ENCODE peak calls at places on chromosomes 4 and X, in six cellular contexts. Y is endodermal cell, M is brain microvascular endothelial cell, W is body of pancreas, G is cardiac muscle cell, Z is AG09309. F is an unnamed sample.

GRCh38 chrX:9434151-9434550 is 30.7 kb upstream of the TBL1X start:
- DNase-seq in G (no peak), Y (no peak), Z (no peak), M (no peak), W (no peak), F (no peak)

GRCh38 chr4:158588285-158588684 is 66.6 kb downstream of the RXFP1 start:
- DNase-seq in G (no peak), Y (no peak), W (no peak), M (no peak), Z (no peak), F (no peak)

GRCh38 chrX:128975716-128976115 is 547.6 kb downstream of the SMARCA1 start:
- DNase-seq in G (peak), W (peak), Z (no peak), Y (peak), M (no peak), F (peak)

GRCh38 chr4:78703079-78703478 is 73.1 kb upstream of the BMP2K start:
- DNase-seq in Y (no peak), Z (no peak), M (no peak), G (no peak), W (no peak), F (no peak)

GRCh38 chrX:118862990-118863389 is 39.4 kb downstream of the ZCCHC12 start:
- DNase-seq in M (no peak), W (no peak), Z (no peak), Y (no peak), G (peak), F (no peak)

GRCh38 chr4:153916273-153916755 is 127.4 kb upstream of the SFRP2 start:
- DNase-seq in G (no peak), Y (no peak), M (no peak), Z (no peak), W (no peak), F (no peak)

GRCh38 chrX:18995216-18995615 is 11.3 kb upstream of the PHKA2 start:
- DNase-seq in Y (no peak), Z (no peak), W (no peak), M (peak), G (no peak), F (no peak)

GRCh38 chrX:41711021-41711667 is 12.8 kb upstream of the GPR82 start:
- DNase-seq in Y (no peak), W (no peak), G (no peak), Z (no peak), M (no peak), F (no peak)

GRCh38 chrX:129781134-129782014 is 1.6 kb downstream of the SASH3 start:
- DNase-seq in G (no peak), W (peak), M (no peak), Z (no peak), Y (peak), F (no peak)

GRCh38 chr4:88880501-88881226 is 176.3 kb downstream of the FAM13A start:
- DNase-seq in G (peak), Z (no peak), M (no peak), Y (no peak), W (no peak), F (no peak)

GRCh38 chr4:121885115-121885514 is 14.8 kb upstream of the BBS7 start:
- DNase-seq in G (no peak), Y (no peak), Z (no peak), W (no peak), M (no peak), F (no peak)

GRCh38 chr4:119139822-119140252 is 4.2 kb downstream of the MYOZ2 start:
- DNase-seq in Y (no peak), W (peak), G (no peak), Z (no peak), M (no peak), F (no peak)

GRCh38 chrX:49250066-49250465 is 14.4 kb downstream of the FOXP3 start:
- DNase-seq in G (no peak), W (no peak), Y (no peak), Z (no peak), M (no peak), F (no peak)

GRCh38 chr4:26273308-26273980 is 47.4 kb upstream of the RBPJ start:
- DNase-seq in M (no peak), G (no peak), Z (no peak), W (peak), Y (peak), F (no peak)

GRCh38 chr4:48175328-48175727 is 41.3 kb upstream of the TXK start:
- DNase-seq in G (peak), Y (peak), M (no peak), W (no peak), Z (no peak), F (no peak)

GRCh38 chr4:48138936-48139335 is 4.9 kb upstream of the TXK start:
- DNase-seq in G (no peak), M (no peak), Y (no peak), W (no peak), Z (no peak), F (no peak)

GRCh38 chrX:27381419-27381818 is 81.7 kb downstream of the PPP4R3C start:
- DNase-seq in Y (no peak), Z (no peak), G (no peak), W (no peak), M (no peak), F (no peak)

GRCh38 chr4:94235825-94236224 is 28.2 kb downstream of the SMARCAD1 start:
- DNase-seq in W (no peak), M (no peak), Z (no peak), Y (no peak), G (no peak), F (no peak)

DNA sequence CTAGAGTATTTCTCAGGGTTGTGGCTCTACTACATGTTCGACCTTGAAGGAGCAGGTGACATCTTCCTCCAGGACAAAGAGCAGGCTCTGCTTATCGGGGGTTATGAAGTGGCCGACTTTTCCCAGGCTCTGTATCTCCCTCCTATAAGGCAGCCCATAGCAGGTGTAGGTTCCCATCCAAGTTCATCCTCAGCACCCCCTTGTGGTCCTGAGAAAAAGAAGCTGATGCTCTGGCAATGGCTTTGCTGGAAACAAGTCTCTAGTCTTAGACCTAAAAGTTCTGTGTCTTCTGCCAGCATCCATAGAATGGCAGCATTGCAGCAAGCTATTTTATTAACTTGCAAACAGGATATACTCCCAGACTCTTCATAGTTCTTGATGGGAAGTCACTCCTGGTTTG is 836.6 kb upstream of the PRKX start:
- DNase-seq in Y (peak), M (no peak), W (no peak), G (peak), Z (no peak), F (no peak)
- TF ChIP-seq CTCF in Y (peak), M (no peak), W (no peak), G (no peak), Z (no peak), F (peak)

GRCh38 chr4:8473198-8473919 is 32.8 kb downstream of the TRMT44 start:
- DNase-seq in Y (no peak), W (no peak), Z (no peak), M (no peak), G (no peak), F (no peak)
- TF ChIP-seq CTCF in Y (no peak), W (no peak), Z (no peak), M (peak), G (peak), F (no peak)

GRCh38 chr4:105895609-105896460 is 564 bp downstream of the NPNT start:
- DNase-seq in M (no peak), W (peak), Z (no peak), G (peak), Y (peak), F (peak)
- TF ChIP-seq CTCF in M (peak), W (no peak), Z (no peak), G (no peak), Y (peak), F (no peak)

DNA sequence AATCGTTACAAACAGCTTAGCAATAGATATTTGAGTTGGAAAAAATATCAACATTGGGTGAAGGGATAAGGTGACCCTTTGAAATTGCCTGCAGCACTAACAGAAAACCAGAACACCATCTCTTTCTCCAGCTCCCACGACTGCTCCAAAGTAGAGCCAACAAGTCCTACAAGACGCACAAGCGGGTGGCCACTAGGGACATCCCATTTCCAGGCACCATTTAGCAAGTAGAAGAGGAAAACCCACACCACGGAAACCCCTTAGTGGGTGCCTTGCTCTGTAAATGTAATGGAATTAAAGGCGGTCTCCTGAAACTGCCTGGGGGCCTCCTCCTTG is 1.9 kb downstream of the ARHGAP6 start:
- DNase-seq in Z (no peak), W (no peak), M (no peak), G (peak), Y (peak), F (no peak)
- TF ChIP-seq CTCF in Z (no peak), W (no peak), M (peak), G (no peak), Y (peak), F (peak)

GRCh38 chrX:119948381-119948780 is 4.8 kb upstream of the NKAP start:
- DNase-seq in W (no peak), Y (no peak), M (no peak), G (no peak), Z (no peak), F (no peak)
- TF ChIP-seq CTCF in W (no peak), Y (peak), M (no peak), G (no peak), Z (no peak), F (peak)

F was measured in neural crest cell.